ENCODE peak calls at places on chromosomes 1 and 21, in seven cellular contexts. N is mucosa of gallbladder; V is keratinocyte; W is stimulated activated CD8-positive, alpha-beta memory T cell treated with anti-CD3 and anti-CD28 coated beads, Interleukin-7, amount 100 ng/mL, for 1 hour; F is activated T-cell treated with anti-CD3 and anti-CD28 coated beads for 1 hour; M is effector CD4-positive, alpha-beta T cell; X is ELR. E is an unnamed sample.

GRCh38 chr1:47230692-47231313 is 1.2 kb downstream of the TAL1 start:
- DNase-seq in V (no peak), M (no peak), W (no peak), F (no peak), X (no peak), N (no peak), E (no peak)

GRCh38 chr21:39187141-39187540 is 3.9 kb upstream of the PSMG1 start:
- DNase-seq in F (no peak), N (no peak), M (no peak), V (no peak), X (no peak), W (no peak), E (no peak)

GRCh38 chr1:67588186-67588865 is 96.7 kb upstream of the GADD45A start:
- DNase-seq in M (no peak), W (no peak), X (no peak), V (no peak), F (no peak), N (no peak), E (no peak)

GRCh38 chr1:215517441-215517891 is 49.6 kb upstream of the KCTD3 start:
- DNase-seq in X (peak), M (no peak), F (no peak), W (no peak), V (no peak), N (no peak), E (no peak)

GRCh38 chr1:234851450-234852438 is 241.8 kb upstream of the IRF2BP2 start:
- DNase-seq in M (no peak), V (no peak), X (peak), W (no peak), F (no peak), N (no peak), E (peak)

GRCh38 chr21:38777521-38777920 is 28.2 kb upstream of the ETS2 start:
- DNase-seq in M (no peak), N (no peak), F (no peak), V (no peak), X (no peak), W (no peak), E (no peak)

GRCh38 chr1:5551274-5551966 is 440.8 kb downstream of the NPHP4 start:
- DNase-seq in W (no peak), F (no peak), X (peak), N (peak), V (no peak), M (no peak), E (peak)

GRCh38 chr1:7531562-7532340 is 239.3 kb upstream of the VAMP3 start:
- DNase-seq in N (no peak), W (no peak), M (no peak), X (no peak), F (no peak), V (no peak), E (no peak)

GRCh38 chr1:66210653-66211052 is 323.3 kb upstream of the SGIP1 start:
- DNase-seq in F (no peak), M (no peak), V (no peak), W (no peak), N (no peak), X (peak), E (no peak)

GRCh38 chr1:11934295-11935039 is at the start of gene PLOD1:
- DNase-seq in M (peak), N (peak), W (peak), X (peak), V (no peak), F (peak), E (peak)

GRCh38 chr21:45043541-45044020 is 30.8 kb upstream of the ADARB1 start:
- DNase-seq in F (no peak), M (no peak), N (no peak), W (no peak), V (no peak), X (no peak), E (no peak)

GRCh38 chr1:204286841-204287387 is 72.8 kb downstream of the PLEKHA6 start:
- DNase-seq in N (peak), X (no peak), W (no peak), F (peak), M (no peak), V (no peak), E (peak)

GRCh38 chr1:9233241-9233941 is 1.2 kb upstream of the H6PD start:
- DNase-seq in N (peak), F (no peak), V (no peak), W (no peak), M (no peak), X (peak), E (no peak)

GRCh38 chr21:41360072-41360821 is 1.6 kb upstream of the MX2 start:
- DNase-seq in N (peak), X (no peak), F (no peak), M (no peak), W (no peak), V (no peak), E (peak)

GRCh38 chr21:33205476-33205875 is 24.3 kb upstream of the IFNAR2 start:
- DNase-seq in V (no peak), M (no peak), F (no peak), N (no peak), X (no peak), W (no peak), E (no peak)

GRCh38 chr1:6445062-6445763 is 20.6 kb downstream of the ESPN start:
- DNase-seq in N (peak), W (no peak), F (no peak), X (peak), V (no peak), M (no peak), E (peak)

GRCh38 chr1:10630661-10631120 is 155.9 kb downstream of the PEX14 start:
- DNase-seq in M (no peak), X (no peak), N (no peak), V (no peak), F (no peak), W (no peak), E (no peak)

GRCh38 chr1:48109390-48110009 is 112.3 kb upstream of the TRABD2B start:
- DNase-seq in W (no peak), V (no peak), N (peak), M (no peak), X (peak), F (no peak), E (peak)

GRCh38 chr1:54651608-54652007 is 10.0 kb downstream of the MROH7 start:
- DNase-seq in F (no peak), M (no peak), N (no peak), X (no peak), W (no peak), V (no peak), E (no peak)

GRCh38 chr1:212366901-212367300 is 47.8 kb downstream of the PACC1 start:
- DNase-seq in F (no peak), X (peak), W (no peak), V (no peak), N (no peak), M (no peak), E (no peak)

GRCh38 chr1:40042337-40042736 is 1.8 kb downstream of the CAP1 start:
- DNase-seq in W (no peak), M (no peak), X (peak), V (no peak), F (no peak), N (no peak), E (no peak)

E was measured in small intestine.